ENCODE peak calls at places on chromosomes 11 and 22, in eight cellular contexts. X is KBM-7; P is activated CD8-positive, alpha-beta T cell treated with anti-CD3 and anti-CD28 coated beads for 36 hours; K is germinal center; B is pancreas; E is T1000; A is activated CD4-positive, alpha-beta T cell treated with anti-CD3 and anti-CD28 coated beads, Interleukin-2, amount 50 U/mL, for 1 hour; N is ELR. M is an unnamed sample.

GRCh38 chr11:123448798-123449197 is 18.7 kb downstream of the GRAMD1B start:
- DNase-seq in X (no peak), P (no peak), K (no peak), B (no peak), E (no peak), A (no peak), N (no peak), M (no peak)

GRCh38 chr22:24985824-24986214 is 33.3 kb downstream of the KIAA1671 start:
- DNase-seq in X (no peak), P (no peak), K (no peak), B (no peak), E (no peak), A (no peak), N (peak), M (no peak)

GRCh38 chr11:120336641-120337132 is 474 bp downstream of the ARHGEF12 start:
- DNase-seq in X (peak), P (peak), K (no peak), B (peak), E (peak), A (no peak), N (peak), M (no peak)

GRCh38 chr11:73579641-73580434 is 18.1 kb downstream of the FAM168A start:
- DNase-seq in X (no peak), P (no peak), K (no peak), B (no peak), E (no peak), A (no peak), N (no peak), M (no peak)

GRCh38 chr11:2139118-2139490 is at the start of gene IGF2:
- DNase-seq in X (no peak), P (no peak), K (no peak), B (no peak), E (no peak), A (no peak), N (no peak), M (no peak)

GRCh38 chr22:48506506-48507145 is 1321.0 kb downstream of the BRD1 start:
- DNase-seq in X (no peak), P (no peak), K (no peak), B (peak), E (no peak), A (no peak), N (no peak), M (no peak)

GRCh38 chr11:316031-316701 is 2.3 kb downstream of the IFITM1 start:
- DNase-seq in X (no peak), P (peak), K (no peak), B (peak), E (no peak), A (no peak), N (no peak), M (no peak)

GRCh38 chr11:69319255-69320106 is 25.5 kb downstream of the MYEOV start:
- DNase-seq in X (no peak), P (no peak), K (no peak), B (no peak), E (no peak), A (no peak), N (no peak), M (no peak)

GRCh38 chr11:65422104-65422632 is 430 bp upstream of the NEAT1 start:
- DNase-seq in X (peak), P (peak), K (peak), B (peak), E (peak), A (peak), N (peak), M (peak)

GRCh38 chr11:47453365-47453764 is 4.4 kb upstream of the RAPSN start:
- DNase-seq in X (no peak), P (peak), K (no peak), B (no peak), E (no peak), A (no peak), N (peak), M (no peak)

M was measured in activated T-helper 2 cell treated with anti-CD3 and anti-CD28 coated beads, Interferon-gamma antibody, Interleukin-2, Interleukin-4, amounts not matched to agents 10 μg/mL and 5 μg/mL and 100 μg/mL, durations not matched to agents 14 hours and 24 hours and 36 hours.